ENCODE peak calls at places on chromosomes 16 and 17, in ten cellular contexts. U is BJ, C is endodermal cell, Z is tibial nerve, E is Peyer's patch, L is bronchial epithelial cell, Q is OCI-LY7, G is right atrium auricular region, I is mucosa of descending colon, H is kidney epithelial cell. M is an unnamed sample.

GRCh38 chr17:16255481-16255901 is 38.5 kb downstream of the PIGL start:
- DNase-seq in U (no peak), C (peak; percentile 72), Z (no peak), E (peak; percentile 65), L (no peak), Q (no peak), G (peak; percentile 61), I (peak; percentile 74), H (no peak), M (peak; percentile 15)

GRCh38 chr17:19487009-19487600 is 46.5 kb upstream of the SLC47A1 start:
- DNase-seq in U (no peak), C (no peak), Z (no peak), E (no peak), L (no peak), Q (no peak), G (no peak), I (no peak), H (no peak), M (no peak)

GRCh38 chr17:30858556-30859250 is 26.9 kb downstream of the ATAD5 start:
- DNase-seq in U (no peak), C (no peak), Z (no peak), E (no peak), L (peak; percentile 20), Q (no peak), G (no peak), I (no peak), H (no peak), M (no peak)

GRCh38 chr16:26665166-26665939 is 401.4 kb upstream of the C16orf82 start:
- DNase-seq in U (no peak), C (no peak), Z (no peak), E (no peak), L (no peak), Q (no peak), G (no peak), I (no peak), H (no peak), M (no peak)

GRCh38 chr17:7704601-7705268 is at the start of gene EFNB3:
- DNase-seq in U (no peak), C (peak; percentile 94), Z (no peak), E (peak; percentile 42), L (no peak), Q (no peak), G (no peak), I (no peak), H (no peak), M (no peak)

GRCh38 chr16:84953051-84953746 is 58.1 kb downstream of the ZDHHC7 start:
- DNase-seq in U (no peak), C (no peak), Z (no peak), E (no peak), L (no peak), Q (no peak), G (no peak), I (no peak), H (no peak), M (no peak)

GRCh38 chr17:42002792-42003301 is 14.4 kb downstream of the DNAJC7 start:
- DNase-seq in U (no peak), C (no peak), Z (no peak), E (no peak), L (no peak), Q (no peak), G (no peak), I (no peak), H (no peak), M (no peak)

GRCh38 chr17:40038882-40039513 is 15.2 kb downstream of the MED24 start:
- DNase-seq in U (peak; percentile 69), C (peak; percentile 81), Z (peak; percentile 61), E (no peak), L (peak; percentile 47), Q (no peak), G (peak; percentile 91), I (peak; percentile 59), H (no peak), M (peak; percentile 55)

GRCh38 chr17:27568811-27569210 is 62.2 kb upstream of the LGALS9 start:
- DNase-seq in U (no peak), C (no peak), Z (no peak), E (no peak), L (no peak), Q (no peak), G (no peak), I (no peak), H (no peak), M (no peak)

GRCh38 chr17:78779848-78780247 is 2.2 kb downstream of the CYTH1 start:
- DNase-seq in U (no peak), C (peak; percentile 54), Z (no peak), E (peak; percentile 38), L (peak; percentile 25), Q (peak; percentile 83), G (no peak), I (peak; percentile 56), H (no peak), M (no peak)

GRCh38 chr16:74309789-74310781 is 13.5 kb downstream of the PSMD7 start:
- DNase-seq in U (no peak), C (peak; percentile 61), Z (no peak), E (no peak), L (peak; percentile 57), Q (peak; percentile 55), G (no peak), I (peak; percentile 53), H (peak; percentile 14), M (no peak)

GRCh38 chr16:24834459-24835335 is 11.1 kb upstream of the SLC5A11 start:
- DNase-seq in U (no peak), C (peak; percentile 81), Z (no peak), E (peak; percentile 75), L (peak; percentile 44), Q (peak; percentile 38), G (no peak), I (peak; percentile 86), H (no peak), M (no peak)

GRCh38 chr17:18183334-18184142 is at the start of gene ALKBH5:
- DNase-seq in U (peak; percentile 97), C (peak; percentile 100), Z (peak; percentile 93), E (peak; percentile 96), L (peak; percentile 98), Q (peak; percentile 100), G (peak; percentile 99), I (peak; percentile 97), H (peak; percentile 99), M (peak; percentile 91)
- TF ChIP-seq CTCF in U (peak; percentile 45), C (peak; percentile 54), Z (no peak), E (no peak), L (peak; percentile 31), Q (peak; percentile 53), G (no peak), I (no peak), H (peak; percentile 35), M (peak; percentile 10)

GRCh38 chr17:8837438-8838075 is 29.9 kb downstream of the PIK3R6 start:
- DNase-seq in U (no peak), C (peak; percentile 48), Z (no peak), E (no peak), L (peak; percentile 9), Q (no peak), G (peak; percentile 42), I (no peak), H (no peak), M (no peak)
- H3K36me3 ChIP-seq in U (no peaks in the 10 kb centered on the region), C (no peaks in the 10 kb centered on the region), Z (no peaks in the 10 kb centered on the region), E (no peaks in the 10 kb centered on the region), L (no peaks in the 10 kb centered on the region), Q (no peaks in the 10 kb centered on the region), G (no peaks in the 10 kb centered on the region), I (no peaks in the 10 kb centered on the region), H (no peaks in the 10 kb centered on the region), M (no peaks in the 10 kb centered on the region)

GRCh38 chr17:21211825-21212479 is 2.0 kb downstream of the TMEM11 start:
- DNase-seq in U (no peak), C (no peak), Z (no peak), E (peak; percentile 57), L (peak; percentile 30), Q (no peak), G (no peak), I (peak; percentile 60), H (no peak), M (no peak)
- H3K4me3 ChIP-seq in U (peak overlapping the region; percentile 92), C (peak overlapping the region; percentile 96), Z (no peak overlapping the region), E (no peak overlapping the region), L (no peak overlapping the region), Q (peak overlapping the region; percentile 97), G (no peak overlapping the region), I (no peak overlapping the region), H (no peak overlapping the region), M (no peak overlapping the region)

GRCh38 chr16:53816211-53816610 is 112.3 kb downstream of the FTO start:
- DNase-seq in U (no peak), C (no peak), Z (no peak), E (no peak), L (no peak), Q (no peak), G (no peak), I (no peak), H (no peak), M (no peak)
- TF ChIP-seq CTCF in U (no peak), C (no peak), Z (no peak), E (no peak), L (no peak), Q (no peak), G (no peak), I (no peak), H (no peak), M (no peak)

GRCh38 chr17:62045517-62045916 is 19.6 kb downstream of the MED13 start:
- DNase-seq in U (no peak), C (no peak), Z (no peak), E (no peak), L (no peak), Q (no peak), G (no peak), I (no peak), H (no peak), M (no peak)

GRCh38 chr17:62048262-62048661 is 16.8 kb downstream of the MED13 start:
- DNase-seq in U (no peak), C (no peak), Z (no peak), E (no peak), L (no peak), Q (no peak), G (no peak), I (no peak), H (no peak), M (no peak)

GRCh38 chr17:62052765-62053338 is 12.2 kb downstream of the MED13 start:
- DNase-seq in U (no peak), C (no peak), Z (no peak), E (no peak), L (no peak), Q (no peak), G (no peak), I (no peak), H (no peak), M (no peak)

GRCh38 chr17:62051053-62051452 is 14.0 kb downstream of the MED13 start:
- DNase-seq in U (no peak), C (no peak), Z (no peak), E (no peak), L (peak; percentile 50), Q (no peak), G (no peak), I (no peak), H (no peak), M (no peak)

GRCh38 chr17:62049299-62049698 is 15.8 kb downstream of the MED13 start:
- DNase-seq in U (no peak), C (no peak), Z (no peak), E (no peak), L (no peak), Q (no peak), G (no peak), I (no peak), H (no peak), M (no peak)
- H3K36me3 ChIP-seq in U (peaks cover 3% of the 10 kb centered on the region), C (peaks cover 78% of the 10 kb centered on the region), Z (no peaks in the 10 kb centered on the region), E (no peaks in the 10 kb centered on the region), L (peaks cover 6% of the 10 kb centered on the region), Q (peaks cover 95% of the 10 kb centered on the region), G (peaks cover 57% of the 10 kb centered on the region), I (no peaks in the 10 kb centered on the region), H (no peaks in the 10 kb centered on the region), M (peaks cover 25% of the 10 kb centered on the region)